ENCODE peak calls at places on chromosomes 11 and 22, in nine cellular contexts. N is gastrocnemius medialis; Z is cardiac muscle cell; Q is heart right ventricle; E is CD8-positive, alpha-beta T cell; J is endodermal cell; H is CD4-positive, alpha-beta T cell; Y is OCI-LY7; B is GM23338. K is an unnamed sample.
A peak's percentile ranks its signal among the peaks of the same experiment; 100 is the strongest.

GRCh38 chr22:31754813-31755212 is 994 bp downstream of the DEPDC5 start:
- DNase-seq in N (no peak), Z (no peak), Q (no peak), E (no peak), J (no peak), H (no peak), Y (no peak), B (no peak), K (no peak)

GRCh38 chr11:70343631-70344030 is 54.7 kb upstream of the CTTN start:
- DNase-seq in N (no peak), Z (no peak), Q (no peak), E (no peak), J (no peak), H (no peak), Y (no peak), B (no peak), K (no peak)

GRCh38 chr11:33135216-33135615 is 26.1 kb downstream of the CSTF3 start:
- DNase-seq in N (no peak), Z (peak; percentile 81), Q (no peak), E (no peak), J (no peak), H (no peak), Y (no peak), B (no peak), K (no peak)

GRCh38 chr11:134512791-134513538 is 100.9 kb upstream of the B3GAT1 start:
- DNase-seq in N (no peak), Z (no peak), Q (no peak), E (peak; percentile 2), J (peak; percentile 29), H (no peak), Y (no peak), B (no peak), K (no peak)

GRCh38 chr22:37231406-37232139 is 12.5 kb downstream of the RAC2 start:
- DNase-seq in N (no peak), Z (no peak), Q (no peak), E (peak; percentile 74), J (peak; percentile 24), H (no peak), Y (no peak), B (no peak), K (no peak)

GRCh38 chr11:12810497-12810896 is 136.3 kb downstream of the TEAD1 start:
- DNase-seq in N (no peak), Z (peak; percentile 87), Q (no peak), E (no peak), J (peak; percentile 47), H (no peak), Y (no peak), B (no peak), K (no peak)

GRCh38 chr22:24964441-24964840 is 11.9 kb downstream of the KIAA1671 start:
- DNase-seq in N (no peak), Z (no peak), Q (no peak), E (no peak), J (no peak), H (no peak), Y (no peak), B (no peak), K (no peak)

GRCh38 chr11:118108513-118108912 is 21.8 kb upstream of the SMIM35 start:
- DNase-seq in N (no peak), Z (no peak), Q (no peak), E (no peak), J (peak; percentile 76), H (no peak), Y (no peak), B (peak; percentile 49), K (no peak)

GRCh38 chr11:94880216-94880615 is 93.1 kb downstream of the CWC15 start:
- DNase-seq in N (no peak), Z (no peak), Q (no peak), E (no peak), J (no peak), H (no peak), Y (no peak), B (no peak), K (peak; percentile 93)

GRCh38 chr22:22893077-22893805 is 5.6 kb downstream of the IGLL5 start:
- DNase-seq in N (no peak), Z (no peak), Q (no peak), E (no peak), J (no peak), H (no peak), Y (peak; percentile 57), B (peak; percentile 8), K (no peak)

GRCh38 chr11:111189466-111189865 is 56.1 kb upstream of the POU2AF2 start:
- DNase-seq in N (no peak), Z (no peak), Q (no peak), E (no peak), J (no peak), H (no peak), Y (peak; percentile 32), B (peak; percentile 10), K (no peak)

GRCh38 chr22:47323518-47323917 is 561.1 kb downstream of the TBC1D22A start:
- DNase-seq in N (no peak), Z (no peak), Q (no peak), E (no peak), J (no peak), H (no peak), Y (no peak), B (no peak), K (no peak)

GRCh38 chr22:38699784-38700183 is 959 bp downstream of the JOSD1 start:
- DNase-seq in N (no peak), Z (peak; percentile 55), Q (no peak), E (no peak), J (no peak), H (no peak), Y (no peak), B (no peak), K (no peak)

GRCh38 chr11:65051389-65051858 is 6.9 kb downstream of the NAALADL1 start:
- DNase-seq in N (no peak), Z (no peak), Q (no peak), E (no peak), J (no peak), H (no peak), Y (no peak), B (no peak), K (no peak)

GRCh38 chr11:65045728-65046127 is 4.7 kb downstream of the SAC3D1 start:
- DNase-seq in N (no peak), Z (no peak), Q (no peak), E (no peak), J (no peak), H (no peak), Y (no peak), B (peak; percentile 28), K (no peak)

GRCh38 chr11:65043881-65044501 is 3.0 kb downstream of the SAC3D1 start:
- DNase-seq in N (peak; percentile 36), Z (peak; percentile 29), Q (peak; percentile 30), E (no peak), J (no peak), H (no peak), Y (no peak), B (no peak), K (no peak)

GRCh38 chr11:65045061-65045460 is 4.1 kb downstream of the SAC3D1 start:
- DNase-seq in N (no peak), Z (no peak), Q (no peak), E (no peak), J (no peak), H (no peak), Y (no peak), B (no peak), K (no peak)

GRCh38 chr11:65047581-65048422 is 6.8 kb downstream of the SAC3D1 start:
- DNase-seq in N (no peak), Z (peak; percentile 29), Q (peak; percentile 60), E (peak; percentile 35), J (no peak), H (peak; percentile 15), Y (no peak), B (peak; percentile 58), K (no peak)
- H3K27ac ChIP-seq in N (peak overlapping the region; percentile 48), Z (no peak overlapping the region), Q (peak overlapping the region; percentile 2), E (no peak overlapping the region), J (no peak overlapping the region), H (no peak overlapping the region), Y (no peak overlapping the region), B (no peak overlapping the region), K (no peak overlapping the region)

DNA sequence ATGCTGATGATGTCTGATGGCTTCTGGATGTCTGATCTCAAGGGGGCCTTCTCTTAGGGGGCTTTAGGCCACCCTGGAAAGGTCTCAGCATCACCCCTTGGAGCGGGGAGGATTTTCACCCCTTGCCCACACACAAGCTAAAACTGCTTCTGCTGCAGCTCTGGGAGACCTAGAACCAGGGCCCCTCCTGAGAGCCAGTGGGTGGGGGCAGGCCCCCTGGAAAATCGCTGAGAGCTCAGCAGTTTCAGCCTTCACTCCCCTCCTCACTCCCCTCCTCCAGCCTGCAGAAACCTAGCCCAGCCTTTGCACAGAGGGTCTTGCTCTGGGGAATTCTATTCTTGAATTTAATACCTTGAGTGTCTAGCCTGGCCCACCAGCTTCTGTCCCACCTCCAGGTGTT is 17.2 kb downstream of the CD6 start:
- DNase-seq in N (no peak), Z (no peak), Q (no peak), E (peak; percentile 11), J (no peak), H (no peak), Y (no peak), B (no peak), K (no peak)
- H3K27ac ChIP-seq in N (no peak overlapping the region), Z (no peak overlapping the region), Q (no peak overlapping the region), E (no peak overlapping the region), J (no peak overlapping the region), H (peak overlapping the region; percentile 95), Y (no peak overlapping the region), B (no peak overlapping the region), K (no peak overlapping the region)

DNA sequence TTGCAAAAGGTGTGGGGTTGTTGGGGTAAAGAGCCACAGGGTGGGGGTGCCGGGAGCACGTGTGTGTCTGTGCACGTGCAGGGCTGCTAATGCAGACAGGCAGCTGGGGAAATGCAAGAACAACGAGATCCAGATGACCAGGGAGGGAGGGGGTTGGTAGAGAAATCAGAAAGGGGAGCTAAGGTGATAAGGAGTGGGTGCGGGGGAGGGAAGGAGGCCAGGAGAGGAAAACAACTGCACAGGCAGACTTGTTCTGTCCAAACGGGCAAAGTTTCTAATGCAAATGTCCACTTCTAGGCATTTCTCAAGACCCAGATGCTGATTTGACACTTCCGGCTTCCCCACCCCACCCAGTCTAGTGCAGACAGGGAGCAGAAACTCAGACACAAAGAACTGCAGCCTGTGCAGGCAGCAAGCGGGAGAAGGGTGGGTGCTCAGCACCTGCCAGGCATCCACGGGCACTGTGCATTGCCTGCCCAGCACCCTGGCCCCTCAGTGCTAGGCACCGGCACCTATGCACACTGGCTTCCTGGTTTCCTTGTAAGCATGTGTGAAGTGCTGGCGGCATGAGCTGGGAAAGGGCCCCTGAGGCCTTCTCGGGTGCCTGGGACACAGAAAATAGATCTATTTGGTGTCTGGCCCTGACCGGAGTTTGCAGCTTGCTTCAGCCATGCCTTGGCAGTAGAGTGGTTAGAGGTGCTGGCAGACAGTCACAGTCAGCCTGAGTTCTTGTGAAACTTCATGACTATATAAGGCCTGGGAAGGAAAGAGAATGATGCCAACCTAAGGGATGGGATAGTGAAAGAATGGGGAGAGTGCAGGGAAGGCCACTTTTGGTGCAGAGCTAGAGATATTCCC is 220.1 kb upstream of the SORL1-AS1 start:
- DNase-seq in N (peak; percentile 30), Z (peak; percentile 70), Q (peak; percentile 17), E (no peak), J (no peak), H (no peak), Y (no peak), B (no peak), K (no peak)
- H3K27ac ChIP-seq in N (no peak overlapping the region), Z (no peak overlapping the region), Q (peak overlapping the region; percentile 58), E (no peak overlapping the region), J (no peak overlapping the region), H (no peak overlapping the region), Y (no peak overlapping the region), B (no peak overlapping the region), K (no peak overlapping the region)

DNA sequence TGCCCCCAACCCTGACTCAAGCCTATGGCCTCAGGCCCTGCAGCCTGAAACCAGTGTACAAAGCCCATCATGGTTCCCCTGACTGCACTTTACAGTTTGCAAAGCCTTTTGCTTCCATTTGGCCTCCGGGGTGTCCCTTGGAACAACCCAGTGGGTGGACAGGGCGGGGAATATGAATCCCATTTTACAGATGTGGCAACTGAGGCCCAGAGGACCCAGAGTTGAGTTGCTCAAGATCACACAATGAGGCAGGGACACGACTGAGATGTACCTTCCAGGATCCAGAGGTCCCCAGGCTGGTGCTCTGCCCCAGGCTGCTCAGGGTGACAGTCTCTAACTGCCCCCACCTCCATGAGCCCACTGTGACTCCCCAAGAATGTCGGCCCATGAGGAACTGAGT is 5.4 kb upstream of the POLDIP3 start:
- DNase-seq in N (no peak), Z (no peak), Q (no peak), E (no peak), J (no peak), H (no peak), Y (no peak), B (no peak), K (no peak)
- H3K27ac ChIP-seq in N (peak overlapping the region; percentile 70), Z (no peak overlapping the region), Q (no peak overlapping the region), E (no peak overlapping the region), J (no peak overlapping the region), H (no peak overlapping the region), Y (no peak overlapping the region), B (no peak overlapping the region), K (peak overlapping the region; percentile 66)

K was measured in epithelial cell of prostate.